ENCODE peak calls at places on chromosomes 16 and 17, in six cellular contexts. Z, O, S, I, H and W are unnamed samples.

GRCh38 chr17:45371414-45372324 is 54.8 kb upstream of the MAP3K14 start:
- DNase-seq in O (peak; percentile 54), Z (peak; percentile 67), S (no peak), H (peak; percentile 98), I (peak; percentile 86), W (peak; percentile 98)

GRCh38 chr16:67428146-67428731 is 2.7 kb upstream of the HSD11B2 start:
- DNase-seq in Z (peak; percentile 71), I (peak; percentile 63), S (peak; percentile 36), O (peak; percentile 44), H (peak; percentile 47), W (peak; percentile 27)

GRCh38 chr16:81702506-81702905 is 76.6 kb upstream of the PLCG2 start:
- DNase-seq in S (no peak), O (no peak), H (no peak), Z (no peak), I (no peak), W (no peak)

GRCh38 chr17:4833178-4833940 is at the start of gene MINK1:
- DNase-seq in S (peak; percentile 84), H (peak; percentile 95), I (peak; percentile 89), Z (peak; percentile 89), O (peak; percentile 67), W (peak; percentile 86)

GRCh38 chr17:73155410-73156165 is 9.2 kb upstream of the SSTR2 start:
- DNase-seq in Z (no peak), S (no peak), H (no peak), O (no peak), I (no peak), W (no peak)

GRCh38 chr17:59842901-59843652 is 49.7 kb downstream of the TUBD1 start:
- DNase-seq in I (peak; percentile 63), H (peak; percentile 98), S (peak; percentile 33), O (no peak), Z (peak; percentile 54), W (peak; percentile 98)

GRCh38 chr17:72386619-72387237 is 265.9 kb downstream of the SOX9 start:
- DNase-seq in I (no peak), O (no peak), H (peak; percentile 32), S (no peak), Z (no peak), W (no peak)

GRCh38 chr17:35080536-35080935 is 17.0 kb upstream of the RFFL start:
- DNase-seq in Z (no peak), I (no peak), H (no peak), O (no peak), S (no peak), W (no peak)

GRCh38 chr16:61792194-61792904 is 243.9 kb downstream of the CDH8 start:
- DNase-seq in I (no peak), O (no peak), S (no peak), H (peak; percentile 97), Z (no peak), W (peak; percentile 10)

GRCh38 chr17:50871898-50872297 is 5.7 kb upstream of the TOB1 start:
- DNase-seq in I (no peak), O (no peak), S (no peak), Z (no peak), H (no peak), W (no peak)

GRCh38 chr17:8226536-8227237 is 16.3 kb upstream of the AURKB start:
- DNase-seq in S (no peak), Z (peak; percentile 66), I (peak; percentile 88), H (peak; percentile 94), O (peak; percentile 76), W (peak; percentile 96)

GRCh38 chr17:21129023-21129681 is 2.4 kb downstream of the DHRS7B start:
- DNase-seq in Z (no peak), O (no peak), S (no peak), I (peak; percentile 48), H (peak; percentile 36), W (peak; percentile 34)

GRCh38 chr17:35978346-35978745 is 3.0 kb downstream of the CCL16 start:
- DNase-seq in S (no peak), H (no peak), O (no peak), Z (no peak), I (no peak), W (no peak)

GRCh38 chr17:81298991-81299733 is 4.1 kb upstream of the SLC38A10 start:
- DNase-seq in O (no peak), Z (no peak), I (no peak), H (no peak), S (no peak), W (no peak)